ENCODE peak calls at places on chromosomes 3 and 15, in eight cellular contexts. One of them, this sample, is unnamed.

GRCh38 chr15:31487811-31488436 is 161.3 kb downstream of the KLF13 start:
- DNase-seq in naive thymus-derived CD4-positive, alpha-beta T cell: no peak
- DNase-seq in AG04449: no peak
- DNase-seq in fibroblast of pulmonary artery: peak; percentile 18
- DNase-seq in tibial artery: no peak
- DNase-seq in skeletal muscle cell: no peak
- DNase-seq in WERI-Rb-1: no peak
- DNase-seq in SJCRH30: no peak
- DNase-seq in this sample: no peak

GRCh38 chr15:43266834-43267233 is at the start of gene TGM5:
- DNase-seq in naive thymus-derived CD4-positive, alpha-beta T cell: no peak
- DNase-seq in AG04449: no peak
- DNase-seq in fibroblast of pulmonary artery: no peak
- DNase-seq in tibial artery: no peak
- DNase-seq in skeletal muscle cell: no peak
- DNase-seq in WERI-Rb-1: no peak
- DNase-seq in SJCRH30: no peak
- DNase-seq in this sample: no peak

GRCh38 chr3:5017953-5018531 is 38.8 kb downstream of the BHLHE40 start:
- DNase-seq in naive thymus-derived CD4-positive, alpha-beta T cell: no peak
- DNase-seq in AG04449: no peak
- DNase-seq in fibroblast of pulmonary artery: peak; percentile 43
- DNase-seq in tibial artery: peak; percentile 89
- DNase-seq in skeletal muscle cell: no peak
- DNase-seq in WERI-Rb-1: peak; percentile 82
- DNase-seq in SJCRH30: no peak
- DNase-seq in this sample: no peak

GRCh38 chr15:93035953-93036810 is 52.8 kb downstream of the RGMA start:
- DNase-seq in naive thymus-derived CD4-positive, alpha-beta T cell: no peak
- DNase-seq in AG04449: no peak
- DNase-seq in fibroblast of pulmonary artery: peak; percentile 53
- DNase-seq in tibial artery: peak; percentile 31
- DNase-seq in skeletal muscle cell: no peak
- DNase-seq in WERI-Rb-1: peak; percentile 64
- DNase-seq in SJCRH30: peak; percentile 77
- DNase-seq in this sample: no peak

GRCh38 chr15:101142711-101143110 is 109.1 kb downstream of the CHSY1 start:
- DNase-seq in naive thymus-derived CD4-positive, alpha-beta T cell: no peak
- DNase-seq in AG04449: no peak
- DNase-seq in fibroblast of pulmonary artery: no peak
- DNase-seq in tibial artery: no peak
- DNase-seq in skeletal muscle cell: no peak
- DNase-seq in WERI-Rb-1: no peak
- DNase-seq in SJCRH30: no peak
- DNase-seq in this sample: no peak

GRCh38 chr15:44087578-44088190 is 107.4 kb downstream of the FRMD5 start:
- DNase-seq in naive thymus-derived CD4-positive, alpha-beta T cell: no peak
- DNase-seq in AG04449: peak; percentile 70
- DNase-seq in fibroblast of pulmonary artery: peak; percentile 91
- DNase-seq in tibial artery: no peak
- DNase-seq in skeletal muscle cell: peak; percentile 60
- DNase-seq in WERI-Rb-1: no peak
- DNase-seq in SJCRH30: no peak
- DNase-seq in this sample: peak; percentile 65

GRCh38 chr3:62558549-62559112 is 185.3 kb upstream of the FEZF2 start:
- DNase-seq in naive thymus-derived CD4-positive, alpha-beta T cell: no peak
- DNase-seq in AG04449: no peak
- DNase-seq in fibroblast of pulmonary artery: peak; percentile 45
- DNase-seq in tibial artery: no peak
- DNase-seq in skeletal muscle cell: no peak
- DNase-seq in WERI-Rb-1: peak; percentile 28
- DNase-seq in SJCRH30: peak; percentile 9
- DNase-seq in this sample: no peak

GRCh38 chr3:14769531-14770325 is 49.0 kb upstream of the FGD5 start:
- DNase-seq in naive thymus-derived CD4-positive, alpha-beta T cell: no peak
- DNase-seq in AG04449: no peak
- DNase-seq in fibroblast of pulmonary artery: no peak
- DNase-seq in tibial artery: no peak
- DNase-seq in skeletal muscle cell: no peak
- DNase-seq in WERI-Rb-1: no peak
- DNase-seq in SJCRH30: no peak
- DNase-seq in this sample: no peak

GRCh38 chr15:29825205-29825604 is 2.9 kb upstream of the TJP1 start:
- DNase-seq in naive thymus-derived CD4-positive, alpha-beta T cell: peak; percentile 65
- DNase-seq in AG04449: no peak
- DNase-seq in fibroblast of pulmonary artery: peak; percentile 25
- DNase-seq in tibial artery: no peak
- DNase-seq in skeletal muscle cell: no peak
- DNase-seq in WERI-Rb-1: no peak
- DNase-seq in SJCRH30: no peak
- DNase-seq in this sample: no peak

GRCh38 chr3:123141276-123141675 is 60.5 kb upstream of the SEC22A start:
- DNase-seq in naive thymus-derived CD4-positive, alpha-beta T cell: no peak
- DNase-seq in AG04449: no peak
- DNase-seq in fibroblast of pulmonary artery: no peak
- DNase-seq in tibial artery: no peak
- DNase-seq in skeletal muscle cell: no peak
- DNase-seq in WERI-Rb-1: no peak
- DNase-seq in SJCRH30: no peak
- DNase-seq in this sample: no peak

GRCh38 chr3:48018841-48019240 is 2.6 kb upstream of the MAP4 start:
- DNase-seq in naive thymus-derived CD4-positive, alpha-beta T cell: no peak
- DNase-seq in AG04449: no peak
- DNase-seq in fibroblast of pulmonary artery: peak; percentile 72
- DNase-seq in tibial artery: no peak
- DNase-seq in skeletal muscle cell: peak; percentile 29
- DNase-seq in WERI-Rb-1: no peak
- DNase-seq in SJCRH30: no peak
- DNase-seq in this sample: no peak

GRCh38 chr15:101156509-101157159 is 95.2 kb downstream of the CHSY1 start:
- DNase-seq in naive thymus-derived CD4-positive, alpha-beta T cell: no peak
- DNase-seq in AG04449: no peak
- DNase-seq in fibroblast of pulmonary artery: no peak
- DNase-seq in tibial artery: no peak
- DNase-seq in skeletal muscle cell: peak; percentile 79
- DNase-seq in WERI-Rb-1: no peak
- DNase-seq in SJCRH30: peak; percentile 92
- DNase-seq in this sample: no peak

GRCh38 chr3:52514576-52514975 is 19.1 kb downstream of the NT5DC2 start:
- DNase-seq in naive thymus-derived CD4-positive, alpha-beta T cell: no peak
- DNase-seq in AG04449: no peak
- DNase-seq in fibroblast of pulmonary artery: no peak
- DNase-seq in tibial artery: no peak
- DNase-seq in skeletal muscle cell: no peak
- DNase-seq in WERI-Rb-1: no peak
- DNase-seq in SJCRH30: no peak
- DNase-seq in this sample: no peak

GRCh38 chr3:4629095-4630007 is 136.2 kb downstream of the ITPR1 start:
- DNase-seq in naive thymus-derived CD4-positive, alpha-beta T cell: no peak
- DNase-seq in AG04449: no peak
- DNase-seq in fibroblast of pulmonary artery: no peak
- DNase-seq in tibial artery: no peak
- DNase-seq in skeletal muscle cell: no peak
- DNase-seq in WERI-Rb-1: no peak
- DNase-seq in SJCRH30: no peak
- DNase-seq in this sample: no peak

GRCh38 chr3:194871864-194872668 is 186.4 kb downstream of the FAM43A start:
- DNase-seq in naive thymus-derived CD4-positive, alpha-beta T cell: no peak
- DNase-seq in AG04449: no peak
- DNase-seq in fibroblast of pulmonary artery: peak; percentile 36
- DNase-seq in tibial artery: no peak
- DNase-seq in skeletal muscle cell: peak; percentile 27
- DNase-seq in WERI-Rb-1: peak; percentile 39
- DNase-seq in SJCRH30: peak; percentile 64
- DNase-seq in this sample: peak; percentile 15

GRCh38 chr3:111210866-111211564 is 139.4 kb downstream of the NECTIN3 start:
- DNase-seq in naive thymus-derived CD4-positive, alpha-beta T cell: no peak
- DNase-seq in AG04449: no peak
- DNase-seq in fibroblast of pulmonary artery: no peak
- DNase-seq in tibial artery: no peak
- DNase-seq in skeletal muscle cell: no peak
- DNase-seq in WERI-Rb-1: no peak
- DNase-seq in SJCRH30: no peak
- DNase-seq in this sample: no peak

GRCh38 chr15:72175186-72176044 is 22.2 kb downstream of the GRAMD2A start:
- DNase-seq in naive thymus-derived CD4-positive, alpha-beta T cell: no peak
- DNase-seq in AG04449: no peak
- DNase-seq in fibroblast of pulmonary artery: no peak
- DNase-seq in tibial artery: no peak
- DNase-seq in skeletal muscle cell: no peak
- DNase-seq in WERI-Rb-1: no peak
- DNase-seq in SJCRH30: no peak
- DNase-seq in this sample: no peak

GRCh38 chr3:188229177-188229576 is 75.2 kb downstream of the LPP start:
- DNase-seq in naive thymus-derived CD4-positive, alpha-beta T cell: no peak
- DNase-seq in AG04449: no peak
- DNase-seq in fibroblast of pulmonary artery: no peak
- DNase-seq in tibial artery: no peak
- DNase-seq in skeletal muscle cell: no peak
- DNase-seq in WERI-Rb-1: no peak
- DNase-seq in SJCRH30: no peak
- DNase-seq in this sample: no peak
- H3K4me3 ChIP-seq in naive thymus-derived CD4-positive, alpha-beta T cell: no peak overlapping the region
- H3K4me3 ChIP-seq in AG04449: no peak overlapping the region
- H3K4me3 ChIP-seq in fibroblast of pulmonary artery: no peak overlapping the region
- H3K4me3 ChIP-seq in tibial artery: no peak overlapping the region
- H3K4me3 ChIP-seq in skeletal muscle cell: no peak overlapping the region
- H3K4me3 ChIP-seq in WERI-Rb-1: no peak overlapping the region
- H3K4me3 ChIP-seq in SJCRH30: no peak overlapping the region
- H3K4me3 ChIP-seq in this sample: no peak overlapping the region

GRCh38 chr3:184275961-184276910 is at the start of gene ECE2:
- DNase-seq in naive thymus-derived CD4-positive, alpha-beta T cell: no peak
- DNase-seq in AG04449: no peak
- DNase-seq in fibroblast of pulmonary artery: no peak
- DNase-seq in tibial artery: no peak
- DNase-seq in skeletal muscle cell: no peak
- DNase-seq in WERI-Rb-1: no peak
- DNase-seq in SJCRH30: no peak
- DNase-seq in this sample: no peak
- H3K4me3 ChIP-seq in naive thymus-derived CD4-positive, alpha-beta T cell: no peak within 1 kb of the TSS
- H3K4me3 ChIP-seq in AG04449: no peak within 1 kb of the TSS
- H3K4me3 ChIP-seq in fibroblast of pulmonary artery: no peak within 1 kb of the TSS
- H3K4me3 ChIP-seq in tibial artery: no peak within 1 kb of the TSS
- H3K4me3 ChIP-seq in skeletal muscle cell: no peak within 1 kb of the TSS
- H3K4me3 ChIP-seq in WERI-Rb-1: no peak within 1 kb of the TSS
- H3K4me3 ChIP-seq in SJCRH30: no peak within 1 kb of the TSS
- H3K4me3 ChIP-seq in this sample: no peak within 1 kb of the TSS

DNA sequence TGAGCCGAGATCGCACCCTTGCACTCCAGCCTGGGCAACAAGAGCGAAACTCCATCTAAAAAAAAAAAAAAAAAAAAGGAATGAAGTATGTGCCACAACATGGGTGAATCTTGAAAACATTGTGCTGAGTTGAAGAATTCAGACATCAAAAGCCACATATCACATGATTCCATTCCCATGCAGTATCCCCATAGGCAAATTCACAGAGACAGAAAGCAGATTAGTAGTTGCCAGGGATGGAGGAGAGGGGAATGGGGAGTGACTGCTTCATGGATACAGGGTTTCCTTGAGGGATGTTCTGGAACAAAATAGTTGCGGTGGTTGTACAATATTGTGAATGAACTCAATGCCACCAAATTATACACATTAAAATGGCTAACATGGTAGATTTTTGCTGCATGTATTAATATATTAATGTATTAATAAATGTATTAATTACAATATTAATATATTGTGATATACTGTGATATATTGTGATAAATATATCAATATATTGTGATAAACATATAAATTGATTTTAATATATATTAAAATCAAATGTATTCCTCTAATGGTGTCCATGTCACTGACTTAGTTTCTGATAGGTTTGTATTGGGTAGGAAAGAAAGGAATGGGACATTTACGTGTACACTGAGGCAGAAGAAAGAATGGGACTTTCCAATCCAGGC is 34.9 kb downstream of the SMAD3 start:
- DNase-seq in naive thymus-derived CD4-positive, alpha-beta T cell: no peak
- DNase-seq in AG04449: no peak
- DNase-seq in fibroblast of pulmonary artery: no peak
- DNase-seq in tibial artery: no peak
- DNase-seq in skeletal muscle cell: no peak
- DNase-seq in WERI-Rb-1: no peak
- DNase-seq in SJCRH30: no peak
- DNase-seq in this sample: no peak
- H3K4me3 ChIP-seq in naive thymus-derived CD4-positive, alpha-beta T cell: peak overlapping the region; percentile 23
- H3K4me3 ChIP-seq in AG04449: no peak overlapping the region
- H3K4me3 ChIP-seq in fibroblast of pulmonary artery: no peak overlapping the region
- H3K4me3 ChIP-seq in tibial artery: no peak overlapping the region
- H3K4me3 ChIP-seq in skeletal muscle cell: no peak overlapping the region
- H3K4me3 ChIP-seq in WERI-Rb-1: no peak overlapping the region
- H3K4me3 ChIP-seq in SJCRH30: no peak overlapping the region
- H3K4me3 ChIP-seq in this sample: no peak overlapping the region

DNA sequence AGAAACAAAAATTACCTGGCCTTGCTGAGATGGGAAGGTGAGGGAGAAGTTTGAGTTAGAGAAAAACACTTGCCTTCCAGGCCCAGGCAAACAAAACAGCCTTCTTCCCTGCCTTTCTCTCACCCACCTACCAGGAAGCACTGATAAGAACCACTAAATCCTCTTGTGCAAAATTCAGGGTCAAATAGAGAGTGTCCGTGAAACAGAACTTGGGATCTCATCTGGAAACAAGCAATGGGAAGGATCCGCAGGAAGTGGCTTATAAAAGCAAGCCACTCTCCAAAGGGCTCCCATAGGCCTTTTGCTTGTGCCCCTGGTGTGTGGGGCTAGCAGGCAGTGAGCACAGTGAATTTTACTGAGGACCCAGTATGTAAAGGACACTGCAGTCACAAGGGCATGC is 11.0 kb downstream of the ADAMTS9 start:
- DNase-seq in naive thymus-derived CD4-positive, alpha-beta T cell: no peak
- DNase-seq in AG04449: no peak
- DNase-seq in fibroblast of pulmonary artery: no peak
- DNase-seq in tibial artery: no peak
- DNase-seq in skeletal muscle cell: no peak
- DNase-seq in WERI-Rb-1: no peak
- DNase-seq in SJCRH30: no peak
- DNase-seq in this sample: no peak
- H3K4me3 ChIP-seq in naive thymus-derived CD4-positive, alpha-beta T cell: no peak overlapping the region
- H3K4me3 ChIP-seq in AG04449: no peak overlapping the region
- H3K4me3 ChIP-seq in fibroblast of pulmonary artery: no peak overlapping the region
- H3K4me3 ChIP-seq in tibial artery: no peak overlapping the region
- H3K4me3 ChIP-seq in skeletal muscle cell: no peak overlapping the region
- H3K4me3 ChIP-seq in WERI-Rb-1: no peak overlapping the region
- H3K4me3 ChIP-seq in SJCRH30: no peak overlapping the region
- H3K4me3 ChIP-seq in this sample: no peak overlapping the region

This sample was measured in AG04450.